ENCODE peak calls at places on chromosomes 16 and 17, in seven cellular contexts. X is BE2C, R is HFFc6, A is NCI-H510A, W is psoas muscle, I is NAMALWA, V is T-helper 22 cell. L is an unnamed sample.

GRCh38 chr16:72990003-72990521 is 57.9 kb downstream of the ZFHX3 start:
- DNase-seq in X (no peak), R (peak; percentile 94), A (no peak), W (peak; percentile 86), I (no peak), V (no peak), L (no peak)

GRCh38 chr16:1003551-1004347 is 22.2 kb downstream of the SOX8 start:
- DNase-seq in X (no peak), R (no peak), A (no peak), W (no peak), I (no peak), V (no peak), L (no peak)

GRCh38 chr16:3129137-3130131 is 5.4 kb upstream of the ZNF213 start:
- DNase-seq in X (peak; percentile 87), R (peak; percentile 83), A (peak; percentile 38), W (peak; percentile 58), I (peak; percentile 94), V (peak; percentile 74), L (peak; percentile 91)

GRCh38 chr16:87375426-87376135 is 8.0 kb downstream of the FBXO31 start:
- DNase-seq in X (no peak), R (peak; percentile 42), A (no peak), W (peak; percentile 46), I (no peak), V (no peak), L (peak; percentile 25)

GRCh38 chr17:56835259-56835575 is 1.3 kb downstream of the DGKE start:
- DNase-seq in X (no peak), R (no peak), A (no peak), W (no peak), I (peak; percentile 13), V (no peak), L (no peak)

GRCh38 chr16:1637526-1637925 is 25.4 kb downstream of the CRAMP1 start:
- DNase-seq in X (no peak), R (no peak), A (no peak), W (no peak), I (no peak), V (no peak), L (no peak)

GRCh38 chr17:10699861-10700260 is 2.5 kb downstream of the ADPRM start:
- DNase-seq in X (no peak), R (no peak), A (no peak), W (no peak), I (no peak), V (no peak), L (no peak)

GRCh38 chr16:85471469-85472431 is 141.4 kb upstream of the GSE1 start:
- DNase-seq in X (no peak), R (no peak), A (peak; percentile 88), W (no peak), I (no peak), V (no peak), L (no peak)

GRCh38 chr17:37160940-37161339 is 212.2 kb downstream of the AATF start:
- DNase-seq in X (no peak), R (peak; percentile 65), A (no peak), W (no peak), I (no peak), V (no peak), L (no peak)

GRCh38 chr17:6241996-6242395 is 171.8 kb downstream of the WSCD1 start:
- DNase-seq in X (no peak), R (no peak), A (no peak), W (no peak), I (no peak), V (no peak), L (no peak)

GRCh38 chr16:50045412-50045811 is 20.4 kb upstream of the HEATR3 start:
- DNase-seq in X (no peak), R (no peak), A (no peak), W (no peak), I (no peak), V (no peak), L (no peak)

GRCh38 chr17:78820841-78821240 is 19.8 kb downstream of the USP36 start:
- DNase-seq in X (no peak), R (no peak), A (no peak), W (no peak), I (no peak), V (no peak), L (peak; percentile 40)

GRCh38 chr16:84367750-84368320 is 503 bp upstream of the ATP2C2 start:
- DNase-seq in X (no peak), R (no peak), A (peak; percentile 26), W (no peak), I (no peak), V (no peak), L (peak; percentile 77)

GRCh38 chr16:55250641-55251550 is 73.1 kb upstream of the IRX6 start:
- DNase-seq in X (no peak), R (no peak), A (no peak), W (no peak), I (no peak), V (no peak), L (no peak)

GRCh38 chr17:45310380-45311324 is 6.2 kb downstream of the MAP3K14 start:
- DNase-seq in X (no peak), R (no peak), A (peak; percentile 33), W (no peak), I (no peak), V (no peak), L (no peak)

GRCh38 chr16:57590654-57591085 is 37.8 kb upstream of the ADGRG1 start:
- DNase-seq in X (no peak), R (peak; percentile 67), A (no peak), W (no peak), I (no peak), V (no peak), L (no peak)

GRCh38 chr16:49464877-49465504 is 91.4 kb downstream of the C16orf78 start:
- DNase-seq in X (no peak), R (no peak), A (peak; percentile 6), W (no peak), I (no peak), V (no peak), L (peak; percentile 73)

GRCh38 chr16:88705076-88705684 is 1.0 kb downstream of the RNF166 start:
- DNase-seq in X (no peak), R (no peak), A (no peak), W (no peak), I (peak; percentile 54), V (peak; percentile 54), L (peak; percentile 86)

GRCh38 chr16:25419681-25420080 is 162.0 kb upstream of the ZKSCAN2 start:
- DNase-seq in X (no peak), R (no peak), A (no peak), W (no peak), I (no peak), V (no peak), L (no peak)

GRCh38 chr17:18230288-18231141 is 5.1 kb downstream of the LLGL1 start:
- DNase-seq in X (no peak), R (no peak), A (no peak), W (no peak), I (no peak), V (no peak), L (no peak)

GRCh38 chr17:57243171-57243622 is 13.1 kb upstream of the MSI2 start:
- DNase-seq in X (peak; percentile 67), R (peak; percentile 48), A (peak; percentile 37), W (peak; percentile 52), I (peak; percentile 84), V (peak; percentile 50), L (peak; percentile 87)

GRCh38 chr17:61498042-61498441 is 45.8 kb downstream of the TBX4 start:
- DNase-seq in X (no peak), R (no peak), A (no peak), W (no peak), I (no peak), V (no peak), L (no peak)

GRCh38 chr17:32609085-32609484 is 122.3 kb downstream of the CDK5R1 start:
- DNase-seq in X (peak; percentile 5), R (peak; percentile 4), A (no peak), W (peak; percentile 56), I (peak; percentile 80), V (peak; percentile 13), L (peak; percentile 92)

GRCh38 chr17:49815761-49816281 is 27.3 kb downstream of the KAT7 start:
- DNase-seq in X (no peak), R (no peak), A (no peak), W (no peak), I (no peak), V (no peak), L (no peak)

GRCh38 chr16:61909074-61909473 is 127.2 kb downstream of the CDH8 start:
- DNase-seq in X (no peak), R (no peak), A (no peak), W (no peak), I (no peak), V (no peak), L (no peak)

GRCh38 chr17:2724783-2725164 is 13.2 kb upstream of the CLUH start:
- DNase-seq in X (no peak), R (no peak), A (no peak), W (peak; percentile 42), I (no peak), V (no peak), L (no peak)

GRCh38 chr17:73645050-73645871 is 1.0 kb upstream of the SDK2 start:
- DNase-seq in X (peak; percentile 70), R (no peak), A (peak; percentile 90), W (peak; percentile 38), I (no peak), V (no peak), L (peak; percentile 91)

GRCh38 chr17:38719943-38720641 is 10.0 kb upstream of the CISD3 start:
- DNase-seq in X (peak; percentile 56), R (no peak), A (no peak), W (no peak), I (no peak), V (no peak), L (no peak)

GRCh38 chr16:11256657-11257130 is 690 bp upstream of the SOCS1 start:
- DNase-seq in X (peak; percentile 55), R (peak; percentile 30), A (peak; percentile 28), W (peak; percentile 71), I (no peak), V (no peak), L (no peak)

GRCh38 chr17:77372444-77373297 is 231.9 kb downstream of the SEC14L1 start:
- DNase-seq in X (peak; percentile 93), R (peak; percentile 75), A (peak; percentile 70), W (peak; percentile 83), I (peak; percentile 72), V (peak; percentile 47), L (peak; percentile 95)

GRCh38 chr16:8660841-8661301 is 13.5 kb upstream of the ABAT start:
- DNase-seq in X (peak; percentile 83), R (peak; percentile 13), A (peak; percentile 9), W (peak; percentile 53), I (peak; percentile 74), V (no peak), L (peak; percentile 87)

GRCh38 chr17:19677736-19678379 is 29.3 kb downstream of the ALDH3A2 start:
- DNase-seq in X (no peak), R (no peak), A (no peak), W (no peak), I (no peak), V (no peak), L (no peak)

GRCh38 chr17:35797370-35797769 is 1.9 kb upstream of the MMP28 start:
- DNase-seq in X (no peak), R (no peak), A (no peak), W (no peak), I (no peak), V (no peak), L (no peak)

GRCh38 chr17:14840616-14841231 is 424.4 kb downstream of the PMP22 start:
- DNase-seq in X (no peak), R (peak; percentile 67), A (no peak), W (no peak), I (no peak), V (no peak), L (no peak)

GRCh38 chr16:2486645-2487516 is 12.0 kb downstream of the TBC1D24 start:
- DNase-seq in X (peak; percentile 69), R (peak; percentile 22), A (no peak), W (no peak), I (peak; percentile 44), V (peak; percentile 66), L (peak; percentile 93)

GRCh38 chr16:68512183-68512582 is 26.9 kb upstream of the ZFP90 start:
- DNase-seq in X (no peak), R (no peak), A (no peak), W (no peak), I (no peak), V (no peak), L (peak; percentile 54)